ENCODE peak calls at places on chromosomes 4 and X, in seven cellular contexts. One of them, this sample, is unnamed.

GRCh38 chrX:108437789-108438623 is at the start of gene COL4A6:
- DNase-seq in nephron progenitor cell: peak; percentile 82
- DNase-seq in IMR-90: no peak
- DNase-seq in body of pancreas: peak; percentile 12
- DNase-seq in choroid plexus epithelial cell: no peak
- DNase-seq in left lung: no peak
- DNase-seq in tibial nerve: no peak
- DNase-seq in this sample: peak; percentile 26

GRCh38 chr4:148004228-148004813 is 272.4 kb downstream of the ARHGAP10 start:
- DNase-seq in nephron progenitor cell: no peak
- DNase-seq in IMR-90: no peak
- DNase-seq in body of pancreas: no peak
- DNase-seq in choroid plexus epithelial cell: peak; percentile 23
- DNase-seq in left lung: peak; percentile 57
- DNase-seq in tibial nerve: peak; percentile 25
- DNase-seq in this sample: no peak

GRCh38 chr4:148415500-148415899 is 26.7 kb downstream of the NR3C2 start:
- DNase-seq in nephron progenitor cell: no peak
- DNase-seq in IMR-90: peak; percentile 3
- DNase-seq in body of pancreas: no peak
- DNase-seq in choroid plexus epithelial cell: peak; percentile 50
- DNase-seq in left lung: no peak
- DNase-seq in tibial nerve: no peak
- DNase-seq in this sample: no peak

GRCh38 chr4:169251291-169252235 is 19.2 kb downstream of the SH3RF1 start:
- DNase-seq in nephron progenitor cell: no peak
- DNase-seq in IMR-90: no peak
- DNase-seq in body of pancreas: no peak
- DNase-seq in choroid plexus epithelial cell: peak; percentile 55
- DNase-seq in left lung: no peak
- DNase-seq in tibial nerve: no peak
- DNase-seq in this sample: no peak

GRCh38 chr4:23890369-23891063 is 669 bp upstream of the PPARGC1A start:
- DNase-seq in nephron progenitor cell: no peak
- DNase-seq in IMR-90: no peak
- DNase-seq in body of pancreas: no peak
- DNase-seq in choroid plexus epithelial cell: peak; percentile 11
- DNase-seq in left lung: no peak
- DNase-seq in tibial nerve: no peak
- DNase-seq in this sample: no peak

GRCh38 chr4:6425336-6425735 is 47.1 kb downstream of the PPP2R2C start:
- DNase-seq in nephron progenitor cell: no peak
- DNase-seq in IMR-90: no peak
- DNase-seq in body of pancreas: no peak
- DNase-seq in choroid plexus epithelial cell: no peak
- DNase-seq in left lung: no peak
- DNase-seq in tibial nerve: no peak
- DNase-seq in this sample: no peak

GRCh38 chrX:39263946-39264483 is 462.8 kb downstream of the MID1IP1 start:
- DNase-seq in nephron progenitor cell: no peak
- DNase-seq in IMR-90: no peak
- DNase-seq in body of pancreas: no peak
- DNase-seq in choroid plexus epithelial cell: no peak
- DNase-seq in left lung: no peak
- DNase-seq in tibial nerve: no peak
- DNase-seq in this sample: no peak

GRCh38 chr4:2320152-2320551 is 58.2 kb upstream of the MXD4 start:
- DNase-seq in nephron progenitor cell: no peak
- DNase-seq in IMR-90: no peak
- DNase-seq in body of pancreas: no peak
- DNase-seq in choroid plexus epithelial cell: no peak
- DNase-seq in left lung: no peak
- DNase-seq in tibial nerve: no peak
- DNase-seq in this sample: no peak

GRCh38 chr4:102623622-102624021 is 122.5 kb downstream of the NFKB1 start:
- DNase-seq in nephron progenitor cell: no peak
- DNase-seq in IMR-90: peak; percentile 71
- DNase-seq in body of pancreas: no peak
- DNase-seq in choroid plexus epithelial cell: peak; percentile 85
- DNase-seq in left lung: no peak
- DNase-seq in tibial nerve: no peak
- DNase-seq in this sample: no peak
- TF ChIP-seq CTCF in nephron progenitor cell: no peak
- TF ChIP-seq CTCF in IMR-90: peak; percentile 47
- TF ChIP-seq CTCF in body of pancreas: no peak
- TF ChIP-seq CTCF in choroid plexus epithelial cell: peak; percentile 63
- TF ChIP-seq CTCF in left lung: no peak
- TF ChIP-seq CTCF in tibial nerve: no peak
- TF ChIP-seq CTCF in this sample: no peak

GRCh38 chr4:129167640-129168260 is 71.8 kb downstream of the C4orf33 start:
- DNase-seq in nephron progenitor cell: peak; percentile 20
- DNase-seq in IMR-90: peak; percentile 2
- DNase-seq in body of pancreas: peak; percentile 34
- DNase-seq in choroid plexus epithelial cell: peak; percentile 10
- DNase-seq in left lung: no peak
- DNase-seq in tibial nerve: no peak
- DNase-seq in this sample: no peak
- TF ChIP-seq CTCF in nephron progenitor cell: peak; percentile 27
- TF ChIP-seq CTCF in IMR-90: no peak
- TF ChIP-seq CTCF in body of pancreas: peak; percentile 64
- TF ChIP-seq CTCF in choroid plexus epithelial cell: peak; percentile 47
- TF ChIP-seq CTCF in left lung: no peak
- TF ChIP-seq CTCF in tibial nerve: no peak
- TF ChIP-seq CTCF in this sample: no peak

DNA sequence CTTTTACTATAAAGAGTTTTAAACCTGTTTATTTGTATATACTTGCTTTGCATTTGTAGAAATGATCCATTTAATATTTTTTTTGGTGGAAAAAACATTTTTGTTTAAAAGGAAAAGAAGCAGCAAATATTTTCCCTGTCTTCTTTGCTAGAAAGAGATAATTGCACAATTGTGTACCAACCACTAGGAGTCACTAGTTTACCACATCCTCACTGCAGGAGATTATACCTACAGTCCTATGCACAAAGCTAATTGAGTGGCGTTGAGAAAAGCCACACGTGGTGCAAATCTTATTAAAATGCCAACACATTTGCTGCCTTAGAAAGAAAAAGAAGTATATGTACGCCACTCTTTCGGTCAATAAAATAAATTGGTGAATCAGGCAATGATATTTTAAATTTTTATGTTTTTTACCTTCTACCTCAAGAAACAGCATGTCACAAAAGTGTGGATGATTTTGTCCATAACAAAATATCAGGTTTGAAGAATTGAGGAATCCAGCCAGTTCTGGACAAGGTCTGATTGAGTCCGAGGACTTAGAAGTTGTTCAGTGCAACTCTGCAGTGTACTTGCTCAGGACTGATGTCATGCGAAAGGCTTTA is 102.9 kb downstream of the GRXCR1 start:
- DNase-seq in nephron progenitor cell: peak; percentile 5
- DNase-seq in IMR-90: peak; percentile 22
- DNase-seq in body of pancreas: no peak
- DNase-seq in choroid plexus epithelial cell: peak; percentile 38
- DNase-seq in left lung: no peak
- DNase-seq in tibial nerve: no peak
- DNase-seq in this sample: no peak
- TF ChIP-seq CTCF in nephron progenitor cell: peak; percentile 79
- TF ChIP-seq CTCF in IMR-90: peak; percentile 77
- TF ChIP-seq CTCF in body of pancreas: peak; percentile 62
- TF ChIP-seq CTCF in choroid plexus epithelial cell: peak; percentile 60
- TF ChIP-seq CTCF in left lung: no peak
- TF ChIP-seq CTCF in tibial nerve: no peak
- TF ChIP-seq CTCF in this sample: peak; percentile 75

GRCh38 chrX:139967300-139967699 is 2.0 kb upstream of the CXorf66 start:
- DNase-seq in nephron progenitor cell: no peak
- DNase-seq in IMR-90: no peak
- DNase-seq in body of pancreas: no peak
- DNase-seq in choroid plexus epithelial cell: peak; percentile 2
- DNase-seq in left lung: no peak
- DNase-seq in tibial nerve: no peak
- DNase-seq in this sample: no peak
- TF ChIP-seq CTCF in nephron progenitor cell: no peak
- TF ChIP-seq CTCF in IMR-90: peak; percentile 37
- TF ChIP-seq CTCF in body of pancreas: no peak
- TF ChIP-seq CTCF in choroid plexus epithelial cell: peak; percentile 48
- TF ChIP-seq CTCF in left lung: no peak
- TF ChIP-seq CTCF in tibial nerve: no peak
- TF ChIP-seq CTCF in this sample: no peak

GRCh38 chr4:122908223-122908622 is 14.2 kb downstream of the NUDT6 start:
- DNase-seq in nephron progenitor cell: no peak
- DNase-seq in IMR-90: no peak
- DNase-seq in body of pancreas: no peak
- DNase-seq in choroid plexus epithelial cell: no peak
- DNase-seq in left lung: no peak
- DNase-seq in tibial nerve: no peak
- DNase-seq in this sample: no peak
- TF ChIP-seq CTCF in nephron progenitor cell: no peak
- TF ChIP-seq CTCF in IMR-90: no peak
- TF ChIP-seq CTCF in body of pancreas: no peak
- TF ChIP-seq CTCF in choroid plexus epithelial cell: no peak
- TF ChIP-seq CTCF in left lung: no peak
- TF ChIP-seq CTCF in tibial nerve: no peak
- TF ChIP-seq CTCF in this sample: no peak

GRCh38 chr4:74134500-74134852 is 23.4 kb upstream of the MTHFD2L start:
- DNase-seq in nephron progenitor cell: no peak
- DNase-seq in IMR-90: no peak
- DNase-seq in body of pancreas: no peak
- DNase-seq in choroid plexus epithelial cell: peak; percentile 11
- DNase-seq in left lung: no peak
- DNase-seq in tibial nerve: no peak
- DNase-seq in this sample: no peak
- TF ChIP-seq CTCF in nephron progenitor cell: no peak
- TF ChIP-seq CTCF in IMR-90: no peak
- TF ChIP-seq CTCF in body of pancreas: no peak
- TF ChIP-seq CTCF in choroid plexus epithelial cell: no peak
- TF ChIP-seq CTCF in left lung: no peak
- TF ChIP-seq CTCF in tibial nerve: no peak
- TF ChIP-seq CTCF in this sample: peak; percentile 3

GRCh38 chrX:103063191-103063845 is 653 bp downstream of the BEX1 start:
- DNase-seq in nephron progenitor cell: peak; percentile 71
- DNase-seq in IMR-90: peak; percentile 12
- DNase-seq in body of pancreas: peak; percentile 30
- DNase-seq in choroid plexus epithelial cell: peak; percentile 54
- DNase-seq in left lung: no peak
- DNase-seq in tibial nerve: no peak
- DNase-seq in this sample: peak; percentile 54
- TF ChIP-seq CTCF in nephron progenitor cell: peak; percentile 34
- TF ChIP-seq CTCF in IMR-90: no peak
- TF ChIP-seq CTCF in body of pancreas: no peak
- TF ChIP-seq CTCF in choroid plexus epithelial cell: peak; percentile 3
- TF ChIP-seq CTCF in left lung: no peak
- TF ChIP-seq CTCF in tibial nerve: no peak
- TF ChIP-seq CTCF in this sample: peak; percentile 31

GRCh38 chrX:1244164-1245076 is 24.2 kb upstream of the CSF2RA start:
- DNase-seq in nephron progenitor cell: peak; percentile 49
- DNase-seq in IMR-90: no peak
- DNase-seq in body of pancreas: no peak
- DNase-seq in choroid plexus epithelial cell: no peak
- DNase-seq in left lung: no peak
- DNase-seq in tibial nerve: no peak
- DNase-seq in this sample: no peak
- TF ChIP-seq CTCF in nephron progenitor cell: no peak
- TF ChIP-seq CTCF in IMR-90: no peak
- TF ChIP-seq CTCF in body of pancreas: no peak
- TF ChIP-seq CTCF in choroid plexus epithelial cell: no peak
- TF ChIP-seq CTCF in left lung: no peak
- TF ChIP-seq CTCF in tibial nerve: no peak
- TF ChIP-seq CTCF in this sample: no peak

GRCh38 chr4:101370663-101371210 is 23.4 kb upstream of the PPP3CA start:
- DNase-seq in nephron progenitor cell: no peak
- DNase-seq in IMR-90: no peak
- DNase-seq in body of pancreas: no peak
- DNase-seq in choroid plexus epithelial cell: no peak
- DNase-seq in left lung: no peak
- DNase-seq in tibial nerve: no peak
- DNase-seq in this sample: no peak
- TF ChIP-seq CTCF in nephron progenitor cell: no peak
- TF ChIP-seq CTCF in IMR-90: no peak
- TF ChIP-seq CTCF in body of pancreas: no peak
- TF ChIP-seq CTCF in choroid plexus epithelial cell: no peak
- TF ChIP-seq CTCF in left lung: no peak
- TF ChIP-seq CTCF in tibial nerve: no peak
- TF ChIP-seq CTCF in this sample: no peak